ENCODE peak calls at places on chromosome 11, in four cellular contexts. C is A549, F is HepG2, N is GM12878. X is an unnamed sample.

GRCh38 chr11:94731921-94732601 is 36.1 kb upstream of the AMOTL1 start:
- DNase-seq in F (no peak), C (peak; percentile 75), N (no peak), X (peak; percentile 49)

GRCh38 chr11:64391839-64392238 is 32.9 kb downstream of the RPS6KA4 start:
- DNase-seq in N (no peak), F (no peak), C (no peak), X (no peak)

GRCh38 chr11:69257838-69258658 is 35.9 kb upstream of the MYEOV start:
- DNase-seq in C (no peak), F (no peak), N (peak; percentile 73), X (no peak)

GRCh38 chr11:65172600-65172999 is 2.6 kb downstream of the SPDYC start:
- DNase-seq in F (no peak), N (no peak), C (no peak), X (no peak)

GRCh38 chr11:134062255-134063030 is 6.4 kb upstream of the JAM3 start:
- DNase-seq in N (no peak), F (no peak), C (no peak), X (no peak)

GRCh38 chr11:19651654-19652053 is 61.0 kb upstream of the NAV2 start:
- DNase-seq in F (no peak), C (no peak), N (no peak), X (no peak)

GRCh38 chr11:57643802-57644201 is 5.9 kb downstream of the YPEL4 start:
- DNase-seq in C (no peak), F (no peak), N (no peak), X (no peak)

GRCh38 chr11:69212121-69213110 is 56.7 kb downstream of the SMIM38 start:
- DNase-seq in F (no peak), N (no peak), C (no peak), X (peak; percentile 66)

GRCh38 chr11:82732734-82733443 is 775 bp downstream of the FAM181B start:
- DNase-seq in F (no peak), C (no peak), N (no peak), X (peak; percentile 87)

GRCh38 chr11:34730544-34731295 is 109.8 kb downstream of the EHF start:
- DNase-seq in F (no peak), C (no peak), N (no peak), X (no peak)

GRCh38 chr11:17733261-17733660 is 1.3 kb upstream of the KCNC1 start:
- DNase-seq in N (no peak), F (no peak), C (no peak), X (no peak)

GRCh38 chr11:17730137-17730536 is 4.4 kb upstream of the KCNC1 start:
- DNase-seq in F (no peak), N (no peak), C (no peak), X (no peak)

GRCh38 chr11:17734986-17735822 is 623 bp downstream of the KCNC1 start:
- DNase-seq in F (peak; percentile 33), N (no peak), C (peak; percentile 44), X (peak; percentile 86)

GRCh38 chr11:17734418-17734911 is at the start of gene KCNC1:
- DNase-seq in N (no peak), F (no peak), C (peak; percentile 52), X (peak; percentile 93)

GRCh38 chr11:17730608-17731462 is 3.7 kb upstream of the KCNC1 start:
- DNase-seq in F (peak; percentile 64), N (peak; percentile 4), C (peak; percentile 79), X (peak; percentile 89)
- TF ChIP-seq PBX3 in F (no peak), N (no peak), C (no peak), X (no peak)

GRCh38 chr11:32312206-32312817 is 123.0 kb downstream of the WT1 start:
- DNase-seq in F (no peak), N (no peak), C (peak; percentile 67), X (no peak)
- TF ChIP-seq RFX5 in F (no peak), N (no peak), C (no peak), X (no peak)

GRCh38 chr11:109914038-109914437 is 179.2 kb upstream of the ZC3H12C start:
- DNase-seq in C (no peak), N (no peak), F (no peak), X (no peak)
- TF ChIP-seq PBX3 in C (no peak), N (no peak), F (no peak), X (no peak)

GRCh38 chr11:73235236-73235786 is 17.2 kb downstream of the P2RY2 start:
- DNase-seq in N (no peak), F (no peak), C (no peak), X (no peak)
- TF ChIP-seq RFX5 in N (no peak), F (no peak), C (no peak), X (no peak)

GRCh38 chr11:107834995-107835394 is 23.6 kb downstream of the SLC35F2 start:
- DNase-seq in N (no peak), F (no peak), C (no peak), X (no peak)
- TF ChIP-seq PBX3 in N (no peak), F (no peak), C (no peak), X (no peak)

DNA sequence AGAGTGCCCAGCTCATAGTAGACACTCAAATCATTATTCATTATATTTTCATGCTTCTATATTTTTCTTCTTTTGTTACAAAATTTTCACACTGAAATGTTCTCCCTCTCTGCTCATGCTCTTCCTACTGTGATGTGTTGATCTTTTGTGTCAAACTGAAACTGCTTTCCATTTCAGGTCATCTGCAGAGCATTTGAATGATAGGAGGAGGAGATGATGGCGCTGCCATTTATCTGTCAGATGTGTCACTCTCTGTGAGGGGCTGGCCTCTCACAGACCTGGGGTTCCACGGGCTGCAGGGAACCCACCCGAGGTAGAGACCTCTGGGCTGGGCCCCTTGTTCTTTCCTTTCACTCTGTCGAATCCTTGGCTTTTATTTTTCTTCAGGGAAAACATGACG is 41.1 kb downstream of the OR10A6 start:
- DNase-seq in F (no peak), C (no peak), N (no peak), X (no peak)
- TF ChIP-seq RFX5 in F (no peak), C (no peak), N (no peak), X (no peak)

GRCh38 chr11:96311120-96311568 is 31.9 kb downstream of the MAML2 start:
- DNase-seq in N (no peak), C (no peak), F (no peak), X (no peak)
- TF ChIP-seq PBX3 in N (no peak), C (no peak), F (no peak), X (peak; percentile 77)

DNA sequence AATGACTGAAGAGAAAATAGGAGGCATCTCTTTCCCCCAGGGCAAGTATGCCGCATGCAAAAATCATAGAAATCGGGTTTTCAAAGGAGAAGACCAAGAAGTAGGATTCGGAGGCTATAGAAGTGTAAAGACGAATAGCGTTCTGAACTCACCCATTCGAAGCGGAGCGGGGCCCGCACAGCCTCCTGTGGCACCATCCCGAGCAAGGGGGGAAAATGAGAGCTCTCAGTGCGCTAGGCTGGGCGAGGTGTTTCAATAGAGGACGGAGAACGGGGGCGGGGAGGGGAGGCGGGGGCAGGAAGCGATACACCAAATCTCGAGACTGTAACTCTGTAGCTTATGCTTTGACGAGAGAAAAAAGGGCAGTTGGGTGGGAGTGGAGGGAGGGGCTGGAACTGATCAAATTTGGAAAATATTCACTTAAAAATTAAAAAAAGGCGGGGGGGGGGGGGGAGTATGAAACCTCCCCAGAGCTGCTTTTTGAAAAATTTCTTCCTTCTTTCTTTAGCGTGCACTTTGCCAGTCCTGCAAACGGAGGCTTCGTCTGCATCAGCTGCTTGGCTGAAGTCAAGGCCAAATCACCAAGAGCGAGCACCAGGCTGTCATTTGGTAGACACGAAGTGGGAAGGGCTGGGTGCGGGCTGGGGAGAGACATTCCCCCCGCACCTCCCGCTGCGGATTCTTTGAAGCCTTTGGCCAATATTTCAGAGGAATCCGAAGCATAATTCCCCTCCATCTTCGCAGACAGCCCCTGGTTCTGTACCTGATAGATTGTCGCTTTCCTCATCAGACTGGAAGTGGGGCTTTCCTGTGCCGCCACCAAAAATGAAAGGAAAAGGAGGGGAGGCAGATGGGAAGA is 15.6 kb downstream of the BLID start:
- DNase-seq in C (no peak), F (no peak), N (no peak), X (peak; percentile 36)
- TF ChIP-seq RFX5 in C (no peak), F (no peak), N (no peak), X (no peak)

GRCh38 chr11:1570531-1570895 is 1.6 kb downstream of the DUSP8 start:
- DNase-seq in C (no peak), F (no peak), N (no peak), X (no peak)

GRCh38 chr11:1567721-1568100 is 4.4 kb downstream of the DUSP8 start:
- DNase-seq in N (no peak), C (no peak), F (no peak), X (peak; percentile 25)

GRCh38 chr11:1570001-1570453 is 2.0 kb downstream of the DUSP8 start:
- DNase-seq in F (peak; percentile 25), N (no peak), C (no peak), X (peak; percentile 24)

GRCh38 chr11:1568451-1568911 is 3.6 kb downstream of the DUSP8 start:
- DNase-seq in N (no peak), F (no peak), C (no peak), X (peak; percentile 34)

DNA sequence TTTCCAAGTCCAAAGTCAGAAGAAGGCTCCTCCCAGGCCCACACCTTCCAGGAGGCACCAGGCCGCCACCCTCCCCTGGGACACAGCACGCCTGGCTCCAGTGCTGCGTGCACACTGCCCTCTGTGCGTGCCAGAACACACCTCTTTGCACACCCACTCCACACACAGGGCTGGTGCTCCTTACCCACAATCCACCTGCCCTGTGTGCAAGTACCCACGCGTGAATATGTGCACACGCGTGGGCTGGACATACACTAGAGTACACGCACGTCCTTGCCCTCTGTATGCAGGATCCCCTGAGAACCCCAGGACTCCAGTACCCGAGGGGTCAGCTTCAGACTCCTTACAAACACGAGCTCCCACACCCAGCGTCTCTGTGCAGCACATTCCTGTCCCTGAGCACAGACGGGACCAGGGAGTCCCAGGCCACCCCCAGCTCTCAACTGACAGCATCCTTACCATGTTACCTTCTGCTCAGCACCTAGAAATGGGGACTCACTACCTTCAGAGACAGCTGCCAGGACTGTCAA is 2.8 kb downstream of the DUSP8 start:
- DNase-seq in N (no peak), C (no peak), F (no peak), X (no peak)
- TF ChIP-seq PBX3 in N (no peak), C (no peak), F (no peak), X (no peak)

X was measured in SK-N-SH.